ENCODE peak calls at places on chromosomes 6 and 20, in nine cellular contexts. X is endothelial cell of umbilical vein, S is body of pancreas, J is transverse colon, M is vagina, W is RWPE2, L is esophagus squamous epithelium, O is A549, A is ascending aorta. N is an unnamed sample. For H3K4me1, the result is how much of the 10 kb centered on the place peaks cover.

GRCh38 chr6:51459958-51460357 is 627.5 kb downstream of the PKHD1 start:
- DNase-seq in X (no peak), W (no peak), L (no peak), S (no peak), M (no peak), O (no peak), A (no peak), J (no peak), N (no peak)

GRCh38 chr20:48132834-48133233 is 347.6 kb upstream of the SULF2 start:
- DNase-seq in W (no peak), J (no peak), M (no peak), X (no peak), O (no peak), S (no peak), A (no peak), L (no peak), N (no peak)

GRCh38 chr20:23608251-23608846 is 2.6 kb upstream of the CST9 start:
- DNase-seq in L (no peak), X (no peak), W (no peak), M (no peak), J (no peak), A (no peak), S (no peak), O (no peak), N (no peak)

GRCh38 chr20:54345817-54346216 is 129.6 kb upstream of the DOK5 start:
- DNase-seq in A (no peak), S (no peak), W (no peak), O (no peak), L (no peak), X (no peak), M (no peak), J (no peak), N (no peak)

GRCh38 chr6:299050-299980 is 7.0 kb downstream of the DUSP22 start:
- DNase-seq in M (no peak), X (no peak), A (no peak), W (no peak), O (no peak), L (no peak), J (no peak), S (no peak), N (no peak)

GRCh38 chr20:1165941-1166340 is 18.8 kb downstream of the TMEM74B start:
- DNase-seq in S (no peak), L (no peak), A (no peak), X (no peak), M (no peak), O (no peak), W (no peak), J (no peak), N (no peak)

GRCh38 chr20:57838670-57839142 is 128.9 kb upstream of the PMEPA1 start:
- DNase-seq in X (no peak), L (no peak), J (no peak), A (no peak), W (no peak), M (no peak), O (no peak), S (no peak), N (no peak)

GRCh38 chr6:138012682-138013081 is 94.5 kb downstream of the PERP start:
- DNase-seq in L (no peak), O (no peak), S (no peak), J (peak), W (no peak), A (no peak), M (no peak), X (no peak), N (no peak)

GRCh38 chr20:36700438-36700837 is 45.5 kb downstream of the NDRG3 start:
- DNase-seq in W (no peak), J (no peak), S (no peak), L (no peak), M (no peak), O (no peak), A (no peak), X (no peak), N (no peak)

GRCh38 chr6:36376742-36377141 is 10.7 kb downstream of the ETV7 start:
- DNase-seq in J (no peak), M (no peak), W (no peak), L (no peak), X (no peak), S (no peak), O (no peak), A (no peak), N (no peak)

GRCh38 chr6:21381336-21381963 is 212.1 kb upstream of the SOX4 start:
- DNase-seq in A (no peak), W (no peak), S (no peak), J (no peak), L (no peak), X (no peak), O (peak), M (no peak), N (no peak)

GRCh38 chr6:40627316-40627715 is 40.2 kb upstream of the LRFN2 start:
- DNase-seq in O (no peak), J (no peak), A (no peak), W (no peak), S (no peak), M (no peak), L (no peak), X (no peak), N (no peak)

GRCh38 chr6:71349976-71350615 is 61.5 kb downstream of the OGFRL1 start:
- DNase-seq in S (no peak), X (peak), O (no peak), W (no peak), L (no peak), M (no peak), A (no peak), J (no peak), N (no peak)

GRCh38 chr6:9139762-9140161 is 704.4 kb upstream of the SLC35B3 start:
- DNase-seq in J (no peak), S (no peak), L (no peak), A (no peak), M (no peak), O (no peak), X (no peak), W (no peak), N (no peak)

GRCh38 chr6:27145731-27146455 is 101.6 kb upstream of the PRSS16 start:
- DNase-seq in L (no peak), J (peak), X (peak), S (peak), M (no peak), O (peak), W (no peak), A (peak), N (peak)

GRCh38 chr6:49409951-49410542 is 53.0 kb downstream of the MMUT start:
- DNase-seq in M (no peak), W (peak), S (peak), A (no peak), X (peak), O (peak), J (peak), L (no peak), N (peak)

GRCh38 chr6:102853249-102853955 is 1459.9 kb downstream of the GRIK2 start:
- DNase-seq in J (no peak), S (no peak), M (no peak), O (no peak), W (no peak), A (no peak), X (no peak), L (no peak), N (no peak)

GRCh38 chr6:144782634-144783033 is 497.5 kb downstream of the UTRN start:
- DNase-seq in M (no peak), X (no peak), L (no peak), A (no peak), O (no peak), S (no peak), J (no peak), W (no peak), N (no peak)

GRCh38 chr6:51350308-51350904 is 531.7 kb downstream of the TFAP2B start:
- DNase-seq in S (no peak), L (no peak), O (peak), X (no peak), M (no peak), J (no peak), A (no peak), W (no peak), N (no peak)

GRCh38 chr6:163667372-163668060 is 253.0 kb downstream of the QKI start:
- DNase-seq in X (no peak), W (no peak), J (peak), O (no peak), M (no peak), L (no peak), S (no peak), A (no peak), N (no peak)

GRCh38 chr6:144259988-144260387 is 25.1 kb upstream of the UTRN start:
- DNase-seq in L (no peak), W (no peak), J (no peak), X (peak), A (no peak), O (no peak), S (no peak), M (no peak), N (no peak)

GRCh38 chr6:109349419-109349987 is 32.8 kb downstream of the CD164 start:
- DNase-seq in L (no peak), S (peak), A (no peak), W (no peak), X (peak), O (peak), J (peak), M (no peak), N (peak)

GRCh38 chr20:59322813-59323469 is 22.5 kb downstream of the EDN3 start:
- DNase-seq in L (no peak), J (no peak), W (no peak), A (no peak), X (no peak), M (no peak), O (no peak), S (no peak), N (no peak)

GRCh38 chr20:17957505-17958325 is 10.9 kb downstream of the SNX5 start:
- DNase-seq in S (no peak), L (no peak), W (no peak), O (no peak), A (no peak), J (no peak), X (peak), M (no peak), N (no peak)
- H3K4me1 ChIP-seq in S (half or more), L (half or more), W (under half), O (half or more), A (under half), J (half or more), X (under half), M (half or more), N (half or more)

DNA sequence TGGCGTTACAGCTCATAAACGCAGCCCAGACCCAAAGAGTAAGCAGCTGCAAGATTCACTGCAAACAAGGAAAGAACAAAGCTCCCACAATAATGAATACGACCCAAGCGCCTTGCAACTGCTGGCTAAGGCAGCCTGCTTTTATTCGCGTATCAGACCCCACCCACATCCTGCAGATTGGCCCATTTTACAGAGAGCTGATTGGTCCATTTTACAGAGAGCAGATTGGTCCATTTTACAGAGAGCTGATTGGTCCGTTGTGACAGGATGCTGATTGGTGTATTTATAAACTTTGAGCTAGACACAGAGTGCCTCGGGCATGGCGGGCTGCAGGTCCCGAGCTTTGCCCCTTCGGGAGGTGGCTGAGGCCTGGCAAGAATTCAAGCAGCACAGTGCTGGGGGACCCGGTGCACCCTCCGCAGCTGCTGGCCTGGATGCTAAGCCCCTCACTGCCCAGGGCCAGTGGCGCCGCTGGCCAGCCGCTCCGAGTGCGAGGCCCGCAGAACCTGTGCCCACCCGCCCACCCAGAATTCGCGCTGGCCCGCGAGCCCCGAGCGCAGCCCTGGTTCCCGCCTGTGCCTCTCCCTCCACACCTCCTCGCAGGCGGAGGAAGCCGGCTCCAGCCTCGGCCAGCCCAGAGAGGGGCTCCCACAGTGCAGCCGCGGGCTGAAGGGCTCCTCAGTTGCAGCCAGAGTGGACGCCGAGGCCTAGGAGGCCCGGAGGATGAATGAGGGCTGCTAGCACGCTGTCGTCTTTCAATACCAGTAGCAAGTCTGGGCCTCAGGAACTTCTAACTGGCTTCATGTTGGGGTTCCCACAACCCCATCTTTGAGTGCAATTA is 11.2 kb upstream of the RPS10 start:
- DNase-seq in O (no peak), J (no peak), L (no peak), M (no peak), A (no peak), S (no peak), X (no peak), W (no peak), N (no peak)
- TF ChIP-seq CTCF in O (no peak), J (no peak), L (no peak), M (no peak), A (no peak), S (no peak), X (no peak), W (no peak), N (no peak)

GRCh38 chr6:56756791-56757582 is 114.3 kb upstream of the DST start:
- DNase-seq in W (no peak), J (no peak), S (no peak), L (no peak), O (no peak), M (no peak), X (no peak), A (no peak), N (no peak)
- H3K4me1 ChIP-seq in W (under half), J (under half), S (under half), L (under half), O (half or more), M (under half), X (under half), A (under half), N (half or more)

GRCh38 chr20:45456632-45457031 is 12.9 kb upstream of the WFDC2 start:
- DNase-seq in X (peak), S (peak), M (no peak), O (peak), L (no peak), A (no peak), W (no peak), J (peak), N (peak)
- TF ChIP-seq CTCF in X (no peak), S (peak), M (no peak), O (peak), L (peak), A (no peak), W (peak), J (peak), N (peak)

GRCh38 chr6:130525378-130525777 is 159.6 kb downstream of the TMEM200A start:
- DNase-seq in W (no peak), M (no peak), X (no peak), A (no peak), S (no peak), L (no peak), O (no peak), J (no peak), N (no peak)
- H3K4me1 ChIP-seq in W (under half), M (under half), X (under half), A (under half), S (under half), L (under half), O (under half), J (under half), N (under half)

GRCh38 chr20:56558968-56559367 is 25.9 kb downstream of the FAM209B start:
- DNase-seq in M (no peak), L (no peak), J (no peak), W (no peak), O (no peak), X (no peak), A (no peak), S (no peak), N (no peak)

GRCh38 chr20:56552911-56553629 is 20.0 kb downstream of the FAM209B start:
- DNase-seq in S (no peak), X (no peak), J (no peak), M (no peak), L (no peak), O (no peak), A (no peak), W (no peak), N (no peak)

GRCh38 chr20:56551571-56551970 is 18.5 kb downstream of the FAM209B start:
- DNase-seq in W (no peak), S (no peak), J (no peak), X (no peak), L (no peak), O (no peak), A (no peak), M (no peak), N (no peak)

DNA sequence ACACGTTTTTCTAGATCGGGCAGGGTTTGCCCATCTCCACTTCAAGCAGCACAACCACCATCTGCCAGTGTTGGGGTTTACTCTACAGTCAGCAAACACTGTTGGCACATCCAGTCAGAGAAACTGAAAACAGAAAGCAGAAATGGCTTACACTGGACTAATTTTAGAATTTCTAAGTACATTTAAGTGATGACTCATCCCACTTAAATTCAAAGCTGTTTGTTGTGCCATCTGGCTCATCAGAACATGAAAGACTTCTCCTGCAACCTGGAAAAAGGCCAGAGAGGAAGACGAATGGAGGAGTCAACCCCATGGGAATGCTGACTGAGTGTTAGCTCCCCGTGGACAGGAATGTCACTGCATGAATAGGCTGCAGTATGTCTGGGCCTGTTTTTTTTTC is 21.8 kb downstream of the FAM209B start:
- DNase-seq in O (peak), S (no peak), A (no peak), M (no peak), W (peak), J (peak), X (peak), L (no peak), N (no peak)
- TF ChIP-seq CTCF in O (no peak), S (no peak), A (no peak), M (peak), W (no peak), J (no peak), X (no peak), L (peak), N (no peak)